ENCODE peak calls at places on chromosomes 7 and 10, in four cellular contexts. L, F, A and B are unnamed samples.

GRCh38 chr7:116810267-116811116 is 51.9 kb upstream of the CAPZA2 start:
- DNase-seq in L (peak), F (no peak), A (peak), B (peak)

GRCh38 chr10:22736134-22736533 is 21.8 kb upstream of the PIP4K2A start:
- DNase-seq in L (no peak), F (no peak), A (peak), B (no peak)

GRCh38 chr10:59104186-59104585 is 72.3 kb upstream of the PHYHIPL start:
- DNase-seq in L (no peak), F (no peak), A (no peak), B (no peak)

GRCh38 chr7:69403169-69403568 is 195.1 kb upstream of the AUTS2 start:
- DNase-seq in L (no peak), F (no peak), A (no peak), B (peak)

GRCh38 chr7:150916670-150917069 is 61.5 kb downstream of the KCNH2 start:
- DNase-seq in L (no peak), F (no peak), A (no peak), B (no peak)

GRCh38 chr10:7756360-7756992 is 31.3 kb downstream of the KIN start:
- DNase-seq in L (peak), F (no peak), A (peak), B (peak)

GRCh38 chr7:101534873-101535272 is 94.2 kb downstream of the MYL10 start:
- DNase-seq in L (no peak), F (no peak), A (no peak), B (no peak)

GRCh38 chr10:100882681-100883321 is 30.0 kb upstream of the SLF2 start:
- DNase-seq in L (peak), F (no peak), A (no peak), B (peak)

DNA sequence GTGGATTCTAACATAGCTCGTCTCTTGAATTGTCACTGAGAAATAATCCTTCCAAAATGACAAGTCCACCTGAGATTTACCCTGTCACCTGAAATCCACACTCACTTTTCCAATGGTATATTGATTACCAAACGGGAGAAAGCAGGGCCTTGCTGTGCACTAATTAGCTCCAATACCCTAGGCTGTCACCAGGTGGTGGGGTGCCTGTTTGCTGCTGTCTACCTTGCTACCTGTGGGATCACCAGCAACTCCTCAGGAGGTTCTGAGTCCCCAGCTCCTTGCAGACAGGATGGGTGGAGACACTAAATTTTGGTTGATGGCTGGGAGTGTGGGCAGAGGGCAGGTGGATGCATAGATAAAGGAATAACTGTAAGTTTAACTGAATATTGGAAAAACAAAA is 237.2 kb upstream of the ZNF32 start:
- DNase-seq in L (no peak), F (no peak), A (no peak), B (no peak)
- TF ChIP-seq CTCF in L (no peak), F (no peak), A (no peak), B (no peak)

GRCh38 chr7:155860840-155861479 is 48.7 kb upstream of the SHH start:
- DNase-seq in L (peak), F (no peak), A (peak), B (peak)
- H3K4me3 ChIP-seq in L (no peak), F (no peak), A (no peak), B (no peak)

DNA sequence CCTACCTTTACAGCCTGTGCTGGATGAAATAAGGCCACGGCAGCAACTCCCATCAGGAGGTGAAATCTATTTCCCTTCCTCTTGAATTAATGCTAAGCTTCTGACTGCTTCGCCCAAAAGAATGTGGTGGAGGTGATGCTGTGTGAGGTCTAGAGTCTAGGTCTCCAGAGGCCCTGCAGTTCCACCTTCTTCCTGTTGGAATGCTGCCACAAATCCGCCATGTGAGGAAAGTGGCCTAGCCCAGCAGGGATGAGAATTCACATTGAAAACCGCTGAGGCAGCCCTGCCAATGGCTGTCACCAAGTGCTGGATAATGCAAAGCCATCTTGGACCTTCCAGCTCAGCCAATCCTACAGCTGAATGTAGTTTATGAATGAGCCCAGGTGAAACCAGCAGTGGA is 28.0 kb downstream of the RHOBTB1 start:
- DNase-seq in L (peak), F (no peak), A (no peak), B (peak)
- TF ChIP-seq CTCF in L (peak), F (no peak), A (peak), B (peak)

GRCh38 chr10:114498413-114499111 is 94.3 kb upstream of the AFAP1L2 start:
- DNase-seq in L (no peak), F (no peak), A (no peak), B (no peak)

GRCh38 chr10:114499630-114500190 is 95.4 kb upstream of the AFAP1L2 start:
- DNase-seq in L (no peak), F (no peak), A (peak), B (no peak)

GRCh38 chr10:114501650-114502049 is 97.3 kb upstream of the AFAP1L2 start:
- DNase-seq in L (no peak), F (no peak), A (no peak), B (no peak)

GRCh38 chr10:114500643-114501042 is 96.3 kb upstream of the AFAP1L2 start:
- DNase-seq in L (no peak), F (no peak), A (peak), B (no peak)

GRCh38 chr10:114499120-114499519 is 94.8 kb upstream of the AFAP1L2 start:
- DNase-seq in L (no peak), F (no peak), A (no peak), B (no peak)
- H3K4me3 ChIP-seq in L (no peak), F (no peak), A (no peak), B (no peak)

DNA sequence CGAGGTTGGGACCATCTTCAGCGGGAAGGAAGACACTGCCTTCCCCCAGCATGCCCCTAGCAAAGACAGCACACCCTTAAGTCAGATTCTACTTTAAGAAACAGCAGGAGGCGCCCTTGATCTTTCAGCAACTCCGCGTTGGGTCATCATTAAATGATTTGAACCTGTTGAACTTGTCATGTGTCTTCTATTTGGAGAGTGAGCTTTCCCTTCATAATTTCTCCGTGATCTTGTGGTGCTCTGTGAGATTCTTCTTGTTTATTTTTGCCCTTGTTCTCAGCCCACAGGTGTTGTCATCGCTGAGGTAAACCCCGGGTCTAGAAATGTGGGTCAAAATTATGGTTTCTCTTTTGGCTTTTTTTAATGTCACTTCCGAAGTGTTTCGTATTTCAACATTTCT is 49.5 kb upstream of the PITRM1 start:
- DNase-seq in L (peak), F (no peak), A (peak), B (peak)
- TF ChIP-seq CTCF in L (peak), F (no peak), A (no peak), B (peak)

GRCh38 chr7:137999496-138000080 is 2.3 kb downstream of the CREB3L2 start:
- DNase-seq in L (peak), F (no peak), A (peak), B (no peak)
- H3K4me3 ChIP-seq in L (peak), F (peak), A (peak), B (peak)

GRCh38 chr7:80288175-80289122 is 153.8 kb downstream of the GNAI1 start:
- DNase-seq in L (peak), F (no peak), A (no peak), B (no peak)
- TF ChIP-seq CTCF in L (peak), F (no peak), A (no peak), B (peak)

GRCh38 chr10:1056326-1057105 is at the start of gene WDR37:
- DNase-seq in L (peak), F (no peak), A (peak), B (peak)

GRCh38 chr10:1059902-1060301 is 3.7 kb downstream of the WDR37 start:
- DNase-seq in L (no peak), F (no peak), A (peak), B (no peak)

GRCh38 chr10:1057106-1057657 is 997 bp downstream of the WDR37 start:
- DNase-seq in L (peak), F (no peak), A (peak), B (peak)

GRCh38 chr10:1054684-1055083 is 1.5 kb upstream of the WDR37 start:
- DNase-seq in L (no peak), F (no peak), A (peak), B (peak)

DNA sequence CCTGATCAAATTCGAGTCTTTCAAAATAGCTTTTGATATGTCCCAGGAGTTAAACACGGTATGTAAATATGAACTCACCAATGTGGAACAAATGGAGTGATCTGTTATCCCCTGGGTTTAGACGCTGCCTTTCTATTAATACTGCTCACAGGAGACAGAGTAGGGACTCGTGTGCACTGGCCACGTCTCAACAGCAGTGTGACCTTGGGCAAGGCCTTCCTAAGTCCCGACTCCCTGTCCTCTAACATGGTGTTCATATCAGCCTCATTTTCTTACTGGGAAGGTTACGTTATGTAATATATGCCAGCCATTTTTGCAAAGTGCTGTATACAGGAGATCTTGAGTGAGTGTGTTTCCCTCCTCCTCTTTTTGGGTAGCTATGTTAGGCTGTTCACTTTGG is 1.8 kb downstream of the WDR37 start:
- DNase-seq in L (no peak), F (no peak), A (no peak), B (no peak)
- H3K4me3 ChIP-seq in L (no peak), F (peak), A (peak), B (no peak)

DNA sequence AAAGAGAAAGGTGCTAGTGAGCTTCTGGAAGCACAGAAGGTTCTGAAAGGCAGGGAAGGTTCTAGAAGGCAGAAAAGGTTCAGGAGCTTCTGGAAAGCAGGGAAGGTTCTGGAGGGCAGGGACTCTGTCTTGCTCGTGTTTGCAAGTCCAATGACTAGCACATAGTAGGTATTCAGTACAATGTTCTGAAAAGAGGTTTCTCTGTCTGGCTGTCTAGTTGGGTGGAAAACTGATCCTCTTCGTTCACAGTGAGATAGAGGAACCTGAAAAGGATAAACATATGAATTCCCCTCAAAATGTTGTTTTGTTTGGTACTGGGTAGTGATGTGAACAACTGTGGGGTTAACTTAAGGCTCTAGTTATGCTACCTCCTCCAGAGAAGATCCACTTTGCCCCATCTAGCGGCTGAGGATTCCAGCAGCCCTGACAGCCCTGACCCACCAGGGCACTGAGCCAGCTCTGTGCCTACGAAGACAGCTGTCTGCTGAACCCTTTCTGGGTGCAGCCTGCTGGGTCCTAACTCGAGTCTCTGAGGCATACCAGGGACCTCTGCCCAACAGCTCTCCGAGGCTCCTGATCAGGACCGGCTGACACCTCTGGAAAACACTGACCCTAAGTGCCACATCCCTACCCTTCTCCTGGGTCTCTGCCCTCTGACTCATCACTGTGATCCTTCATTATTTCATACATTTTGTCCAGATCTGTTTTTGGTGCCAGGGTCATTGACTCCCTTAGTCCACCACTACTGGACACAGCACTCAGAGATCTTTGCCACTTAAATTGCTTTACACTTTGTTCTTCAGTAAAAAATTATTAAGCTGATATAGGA is 15.4 kb downstream of the PTPRN2 start:
- DNase-seq in L (peak), F (no peak), A (no peak), B (peak)
- TF ChIP-seq CTCF in L (peak), F (no peak), A (no peak), B (no peak)

DNA sequence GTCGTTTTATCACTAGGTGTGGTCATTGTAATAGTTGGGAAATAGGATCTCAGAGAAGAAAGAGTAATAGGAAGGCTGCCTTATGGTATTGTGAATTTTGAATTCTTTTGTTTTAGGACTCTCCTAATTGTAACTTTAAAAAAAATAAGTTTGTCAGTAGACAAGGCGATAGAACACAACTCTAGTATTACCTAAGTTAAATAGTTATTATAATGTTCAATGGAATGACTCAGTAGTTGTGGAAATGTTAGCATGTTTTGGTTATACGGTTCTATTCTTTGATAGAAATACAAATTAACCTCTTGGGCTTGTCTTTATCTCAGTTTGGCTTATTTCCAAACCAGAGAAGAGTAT is 1.4 kb downstream of the DNAH11 start:
- DNase-seq in L (no peak), F (no peak), A (peak), B (no peak)
- H3K4me3 ChIP-seq in L (no peak), F (peak), A (no peak), B (no peak)